ENCODE peak calls at places on chromosomes 1 and 21, in eight cellular contexts. S is T follicular helper cell; T is stimulated activated CD4-positive, alpha-beta T cell treated with anti-CD3 and anti-CD28 coated beads, Interleukin-15, amount 100 ng/mL, for 48 hours; W is AG08396; H is NCI-H1092 treated with DMSO at 0.1 percent for 48 hours; A is fibroblast of the aortic adventitia; K is kidney tubule cell; F is iPS-NIHi11. B is an unnamed sample.

GRCh38 chr1:156484480-156485058 is 16.0 kb downstream of the MEF2D start:
- DNase-seq in S (no peak), T (no peak), W (no peak), H (no peak), A (no peak), K (no peak), F (no peak), B (no peak)

GRCh38 chr1:30809514-30810263 is 52.1 kb upstream of the LAPTM5 start:
- DNase-seq in S (no peak), T (no peak), W (peak; percentile 84), H (no peak), A (peak; percentile 76), K (peak; percentile 73), F (no peak), B (peak; percentile 75)

GRCh38 chr1:72284398-72285073 is 2.2 kb upstream of the NEGR1 start:
- DNase-seq in S (no peak), T (peak; percentile 36), W (peak; percentile 45), H (no peak), A (peak; percentile 92), K (peak; percentile 97), F (peak; percentile 36), B (peak; percentile 88)

GRCh38 chr1:59484090-59484489 is 187.2 kb downstream of the FGGY start:
- DNase-seq in S (no peak), T (no peak), W (peak; percentile 80), H (no peak), A (peak; percentile 94), K (peak; percentile 75), F (no peak), B (peak; percentile 79)

GRCh38 chr1:206658264-206658980 is 23.1 kb downstream of the DYRK3 start:
- DNase-seq in S (peak; percentile 7), T (peak; percentile 20), W (peak; percentile 49), H (peak; percentile 57), A (no peak), K (no peak), F (peak; percentile 87), B (no peak)

GRCh38 chr1:76336951-76337371 is 262.4 kb downstream of the ST6GALNAC3 start:
- DNase-seq in S (no peak), T (no peak), W (peak; percentile 27), H (peak; percentile 70), A (peak; percentile 73), K (peak; percentile 29), F (peak; percentile 37), B (peak; percentile 95)

GRCh38 chr1:100835866-100836842 is 58.5 kb downstream of the EXTL2 start:
- DNase-seq in S (no peak), T (no peak), W (no peak), H (no peak), A (no peak), K (no peak), F (no peak), B (no peak)

GRCh38 chr1:64663654-64664053 is 81.2 kb upstream of the RAVER2 start:
- DNase-seq in S (no peak), T (no peak), W (no peak), H (no peak), A (no peak), K (no peak), F (peak; percentile 30), B (no peak)

GRCh38 chr1:25703041-25703440 is 86.5 kb downstream of the MAN1C1 start:
- DNase-seq in S (no peak), T (no peak), W (no peak), H (no peak), A (no peak), K (no peak), F (no peak), B (no peak)

GRCh38 chr1:17156108-17156507 is 36.9 kb upstream of the PADI2 start:
- DNase-seq in S (no peak), T (no peak), W (no peak), H (no peak), A (peak; percentile 69), K (no peak), F (no peak), B (peak; percentile 52)

GRCh38 chr1:232389744-232390143 is 240.2 kb downstream of the SIPA1L2 start:
- DNase-seq in S (no peak), T (no peak), W (no peak), H (no peak), A (no peak), K (no peak), F (no peak), B (no peak)

GRCh38 chr21:42281196-42281680 is 34.0 kb downstream of the TFF3 start:
- DNase-seq in S (no peak), T (no peak), W (no peak), H (no peak), A (no peak), K (no peak), F (no peak), B (no peak)

GRCh38 chr1:241355311-241356010 is 1.5 kb downstream of the RGS7 start:
- DNase-seq in S (no peak), T (no peak), W (no peak), H (no peak), A (no peak), K (no peak), F (no peak), B (no peak)

GRCh38 chr21:16587671-16588379 is 858.0 kb downstream of the USP25 start:
- DNase-seq in S (no peak), T (no peak), W (no peak), H (peak; percentile 29), A (peak; percentile 90), K (peak; percentile 34), F (peak; percentile 11), B (peak; percentile 82)

GRCh38 chr1:11321656-11322491 is 48.9 kb downstream of the UBIAD1 start:
- DNase-seq in S (no peak), T (no peak), W (no peak), H (peak; percentile 61), A (no peak), K (peak; percentile 34), F (no peak), B (no peak)

GRCh38 chr1:201612645-201613044 is 73.7 kb downstream of the NAV1 start:
- DNase-seq in S (no peak), T (no peak), W (no peak), H (no peak), A (no peak), K (no peak), F (no peak), B (no peak)

GRCh38 chr1:97996880-97997279 is 76.0 kb upstream of the DPYD start:
- DNase-seq in S (no peak), T (no peak), W (no peak), H (no peak), A (no peak), K (no peak), F (no peak), B (no peak)

GRCh38 chr1:42152119-42152518 is 1.1 kb upstream of the GUCA2B start:
- DNase-seq in S (no peak), T (no peak), W (no peak), H (no peak), A (no peak), K (peak; percentile 53), F (no peak), B (no peak)

B was measured in fibroblast of gingiva.